ENCODE peak calls at places on chromosomes 16 and 17, in ten cellular contexts. O, L, K, B, D, F, Q, W, Y and E are unnamed samples.

GRCh38 chr17:19448341-19449268 is 37.6 kb downstream of the RNF112 start:
- DNase-seq in W (peak; percentile 98), O (peak; percentile 82), B (peak; percentile 71), F (peak; percentile 93), K (peak; percentile 61), L (peak; percentile 100), D (no peak), Q (peak; percentile 93), Y (peak; percentile 76), E (no peak)

GRCh38 chr17:49494937-49495841 is at the start of gene NGFR:
- DNase-seq in D (peak; percentile 67), L (no peak), B (no peak), Q (no peak), F (no peak), K (no peak), W (peak; percentile 45), O (no peak), Y (no peak), E (peak; percentile 14)

GRCh38 chr17:14745122-14745521 is 444.2 kb downstream of the HS3ST3B1 start:
- DNase-seq in O (no peak), Y (no peak), L (peak; percentile 41), W (no peak), B (no peak), K (no peak), Q (no peak), D (no peak), F (no peak), E (no peak)

GRCh38 chr17:2701161-2701995 is 10.2 kb downstream of the CLUH start:
- DNase-seq in L (no peak), D (peak; percentile 10), B (no peak), O (no peak), W (no peak), F (no peak), Y (no peak), K (no peak), Q (no peak), E (no peak)

GRCh38 chr17:46027326-46028325 is 28.6 kb downstream of the STH start:
- DNase-seq in Y (no peak), F (no peak), K (no peak), Q (no peak), W (no peak), D (no peak), B (no peak), L (no peak), O (no peak), E (no peak)

GRCh38 chr17:50833396-50834125 is 1.8 kb upstream of the WFIKKN2 start:
- DNase-seq in B (no peak), W (no peak), Q (no peak), L (no peak), F (no peak), Y (no peak), O (no peak), D (no peak), K (no peak), E (no peak)

GRCh38 chr17:51734462-51734861 is 424.1 kb downstream of the CA10 start:
- DNase-seq in F (no peak), W (no peak), L (peak; percentile 2), Q (no peak), B (no peak), K (no peak), Y (no peak), D (peak; percentile 41), O (no peak), E (peak; percentile 58)

GRCh38 chr16:56252835-56253234 is 61.5 kb downstream of the GNAO1 start:
- DNase-seq in K (no peak), L (no peak), Q (no peak), W (no peak), F (no peak), B (no peak), O (no peak), Y (no peak), D (no peak), E (no peak)

GRCh38 chr17:76039121-76039520 is 12.0 kb upstream of the EVPL start:
- DNase-seq in Y (no peak), O (no peak), W (no peak), L (no peak), Q (no peak), F (no peak), K (no peak), D (no peak), B (no peak), E (no peak)

GRCh38 chr16:28093383-28093725 is 29.8 kb upstream of the GSG1L start:
- DNase-seq in Y (no peak), F (no peak), L (no peak), K (no peak), Q (no peak), W (no peak), D (no peak), O (no peak), B (no peak), E (no peak)

GRCh38 chr17:57284984-57285646 is 28.8 kb downstream of the MSI2 start:
- DNase-seq in O (no peak), W (peak; percentile 63), F (no peak), Y (no peak), B (no peak), K (no peak), D (peak; percentile 44), Q (no peak), L (no peak), E (no peak)

GRCh38 chr17:4119299-4119698 is 23.5 kb downstream of the ZZEF1 start:
- DNase-seq in Y (no peak), F (no peak), D (no peak), O (no peak), Q (no peak), W (no peak), K (no peak), B (no peak), L (no peak), E (no peak)

GRCh38 chr17:1047886-1048470 is 51.0 kb downstream of the TIMM22 start:
- DNase-seq in Q (no peak), L (no peak), W (no peak), B (no peak), K (no peak), Y (no peak), F (no peak), D (no peak), O (no peak), E (no peak)

GRCh38 chr17:47663997-47664941 is 14.6 kb downstream of the KPNB1 start:
- DNase-seq in L (peak; percentile 71), O (peak; percentile 44), F (no peak), Q (peak; percentile 42), Y (peak; percentile 75), W (peak; percentile 48), B (peak; percentile 40), D (peak; percentile 62), K (peak; percentile 42), E (peak; percentile 75)

GRCh38 chr17:77753246-77753645 is 205.3 kb upstream of the TNRC6C start:
- DNase-seq in F (no peak), Y (no peak), O (no peak), B (no peak), W (no peak), Q (no peak), K (no peak), L (no peak), D (no peak), E (no peak)

GRCh38 chr17:46727572-46728348 is 90.7 kb downstream of the WNT3 start:
- DNase-seq in K (no peak), B (no peak), D (no peak), Y (peak; percentile 18), O (peak; percentile 19), L (peak; percentile 79), F (peak; percentile 65), W (peak; percentile 95), Q (peak; percentile 16), E (no peak)

GRCh38 chr17:17019430-17019762 is 22.9 kb upstream of the MPRIP start:
- DNase-seq in Q (no peak), D (no peak), B (no peak), K (no peak), O (no peak), L (no peak), Y (no peak), F (no peak), W (no peak), E (no peak)
- TF ChIP-seq CTCF in Q (no peak), D (no peak), B (no peak), K (no peak), O (no peak), L (no peak), Y (no peak), F (no peak), W (no peak), E (no peak)

GRCh38 chr16:88973007-88973410 is 4.0 kb downstream of the CBFA2T3 start:
- DNase-seq in F (no peak), D (no peak), B (no peak), W (no peak), Q (no peak), Y (no peak), K (no peak), O (no peak), L (no peak), E (no peak)
- TF ChIP-seq CTCF in F (no peak), D (no peak), B (no peak), W (no peak), Q (no peak), Y (no peak), K (no peak), O (no peak), L (no peak), E (no peak)

DNA sequence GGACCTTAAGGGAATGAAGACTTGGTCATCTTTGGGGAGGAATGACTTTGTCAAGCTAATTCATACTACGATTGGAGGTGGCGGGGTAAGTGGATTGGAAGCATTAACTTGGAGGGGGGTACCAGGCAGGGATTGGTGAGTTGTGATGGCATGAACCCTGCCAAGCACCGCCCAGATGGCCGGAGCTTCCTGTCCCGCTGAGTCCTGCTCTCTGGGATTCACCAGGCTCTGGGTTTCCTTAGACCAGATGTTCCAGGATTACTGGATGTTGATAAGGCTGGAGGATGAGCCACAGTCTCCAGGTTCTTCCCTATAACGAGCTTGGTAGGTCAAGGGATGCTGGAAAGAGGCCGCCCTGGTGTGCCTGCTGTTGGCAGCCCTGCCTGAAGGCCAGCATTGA is 154.9 kb downstream of the SDK2 start:
- DNase-seq in B (no peak), L (no peak), W (no peak), D (no peak), Y (no peak), O (no peak), K (no peak), F (no peak), Q (no peak), E (no peak)
- TF ChIP-seq CTCF in B (no peak), L (no peak), W (no peak), D (no peak), Y (no peak), O (no peak), K (no peak), F (no peak), Q (no peak), E (no peak)

DNA sequence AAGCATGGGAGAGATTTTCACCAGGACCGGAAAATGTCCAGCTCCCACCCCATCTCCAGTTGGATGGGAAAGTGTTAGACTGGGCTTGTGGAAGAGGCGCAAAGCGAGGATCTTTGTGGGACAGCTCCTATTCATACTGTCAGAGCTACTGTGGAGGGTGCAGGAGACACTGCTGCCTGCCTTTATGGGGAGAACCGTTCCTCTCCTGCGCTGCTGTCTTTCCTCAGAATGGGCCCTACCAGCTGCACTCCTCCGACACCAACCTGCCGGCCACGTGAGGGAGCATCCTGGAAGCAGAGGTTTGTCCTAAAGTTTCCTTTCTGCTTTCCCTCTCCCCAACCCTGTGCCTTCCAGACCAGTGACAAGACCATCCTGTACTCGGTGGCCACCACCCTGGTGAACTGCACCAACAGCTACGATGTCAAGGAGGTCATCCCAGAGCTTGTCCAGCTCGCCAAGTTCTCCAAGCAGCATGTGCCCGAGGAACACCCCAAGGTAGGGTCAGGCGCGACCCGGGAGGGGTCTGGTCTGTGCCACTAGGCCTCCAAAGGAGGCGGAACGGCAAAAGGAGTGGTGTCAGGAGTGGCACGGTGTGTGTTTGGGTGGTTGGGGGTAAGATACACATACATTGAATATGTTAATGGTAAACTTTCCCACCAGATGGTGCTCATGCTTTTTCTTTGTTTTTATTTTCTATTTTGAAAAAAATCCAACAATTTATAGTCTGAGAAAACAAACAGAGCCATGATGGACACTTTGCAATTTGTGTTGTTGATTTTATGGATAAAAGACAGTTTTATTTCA is 23.0 kb downstream of the SLC35G3 start:
- DNase-seq in K (no peak), Q (no peak), W (no peak), F (no peak), D (no peak), O (no peak), L (peak; percentile 60), Y (peak; percentile 37), B (no peak), E (no peak)
- TF ChIP-seq CTCF in K (no peak), Q (no peak), W (peak; percentile 14), F (no peak), D (no peak), O (peak; percentile 31), L (peak; percentile 25), Y (peak; percentile 81), B (no peak), E (no peak)